ENCODE peak calls at places on chromosomes 11 and 22, in four cellular contexts. P is activated T-cell treated with anti-CD3 and anti-CD28 coated beads, Interleukin-2, amount 50 U/mL, for 72 hours; B is neural progenitor cell; Z is Right ventricle myocardium superior. A is an unnamed sample.
A peak's percentile ranks its signal among the peaks of the same experiment; 100 is the strongest.

GRCh38 chr11:32830796-32831195 is 1.1 kb downstream of the PRRG4 start:
- DNase-seq in Z (no peak), P (no peak), B (no peak), A (no peak)

GRCh38 chr11:88367310-88367709 is 29.8 kb upstream of the CTSC start:
- DNase-seq in P (no peak), B (no peak), Z (no peak), A (no peak)

GRCh38 chr22:39446239-39446721 is 10.5 kb upstream of the MGAT3 start:
- DNase-seq in B (peak; percentile 45), Z (no peak), P (no peak), A (no peak)

GRCh38 chr11:72441647-72442267 is 7.4 kb upstream of the CLPB start:
- DNase-seq in P (no peak), B (no peak), Z (no peak), A (no peak)

GRCh38 chr11:12717851-12718291 is 43.6 kb downstream of the TEAD1 start:
- DNase-seq in Z (no peak), P (peak; percentile 81), B (no peak), A (no peak)

GRCh38 chr22:25030636-25031035 is 78.1 kb downstream of the KIAA1671 start:
- DNase-seq in P (no peak), Z (peak; percentile 67), B (no peak), A (peak; percentile 53)

GRCh38 chr11:16191212-16191851 is 165.0 kb downstream of the SOX6 start:
- DNase-seq in B (no peak), Z (no peak), P (no peak), A (no peak)

GRCh38 chr22:40263191-40263590 is 83.1 kb upstream of the ADSL start:
- DNase-seq in B (no peak), P (no peak), Z (no peak), A (no peak)

GRCh38 chr11:9172394-9172793 is 81.0 kb upstream of the SCUBE2 start:
- DNase-seq in B (no peak), P (no peak), Z (no peak), A (no peak)

GRCh38 chr22:39731881-39732555 is 161.5 kb downstream of the CACNA1I start:
- DNase-seq in Z (no peak), B (no peak), P (no peak), A (no peak)

GRCh38 chr22:27930246-27931060 is 11.4 kb upstream of the PITPNB start:
- DNase-seq in P (no peak), B (peak; percentile 18), Z (no peak), A (no peak)

GRCh38 chr11:9596926-9597325 is 23.5 kb downstream of the WEE1 start:
- DNase-seq in B (no peak), Z (no peak), P (no peak), A (no peak)

GRCh38 chr11:119361056-119361787 is 14.7 kb upstream of the MFRP start:
- DNase-seq in P (peak; percentile 82), Z (peak; percentile 79), B (peak; percentile 91), A (no peak)

GRCh38 chr11:61700221-61700620 is 20.0 kb downstream of the DAGLA start:
- DNase-seq in Z (no peak), P (no peak), B (no peak), A (no peak)

GRCh38 chr11:73288873-73289707 is 17.0 kb downstream of the P2RY6 start:
- DNase-seq in B (peak; percentile 88), P (peak; percentile 64), Z (peak; percentile 81), A (peak; percentile 37)

GRCh38 chr22:26610983-26611382 is 6.8 kb downstream of the CRYBB1 start:
- DNase-seq in P (no peak), Z (no peak), B (no peak), A (no peak)

GRCh38 chr11:82995754-82996398 is 75.8 kb downstream of the RAB30 start:
- DNase-seq in Z (peak; percentile 45), P (peak; percentile 24), B (no peak), A (no peak)

GRCh38 chr11:34208266-34209135 is 103.1 kb downstream of the NAT10 start:
- DNase-seq in P (peak; percentile 53), B (no peak), Z (no peak), A (no peak)

GRCh38 chr22:44246615-44247326 is 66.0 kb downstream of the SHISAL1 start:
- DNase-seq in B (no peak), Z (no peak), P (no peak), A (no peak)

GRCh38 chr11:35308157-35308556 is 111.2 kb downstream of the SLC1A2 start:
- DNase-seq in P (no peak), B (no peak), Z (no peak), A (no peak)

GRCh38 chr22:38272373-38273134 is at the start of gene TMEM184B:
- DNase-seq in P (peak; percentile 84), B (peak; percentile 94), Z (peak; percentile 90), A (peak; percentile 77)

GRCh38 chr11:107221743-107222142 is 203.5 kb upstream of the GUCY1A2 start:
- DNase-seq in Z (no peak), B (no peak), P (no peak), A (no peak)

GRCh38 chr11:68825603-68826002 is 16.1 kb downstream of the CPT1A start:
- DNase-seq in B (peak; percentile 18), P (peak; percentile 52), Z (no peak), A (no peak)

GRCh38 chr22:25360891-25361645 is 141.6 kb downstream of the CRYBB2 start:
- DNase-seq in B (no peak), P (no peak), Z (peak; percentile 17), A (no peak)

GRCh38 chr11:77081976-77082836 is 15.4 kb downstream of the CAPN5 start:
- DNase-seq in P (no peak), B (no peak), Z (peak; percentile 23), A (no peak)

GRCh38 chr11:68503281-68503687 is 42.7 kb downstream of the PPP6R3 start:
- DNase-seq in P (no peak), Z (no peak), B (no peak), A (no peak)

GRCh38 chr22:48740731-48741405 is 1086.8 kb downstream of the BRD1 start:
- DNase-seq in B (no peak), P (no peak), Z (no peak), A (no peak)

GRCh38 chr11:78620159-78620558 is 45.5 kb upstream of the NARS2 start:
- DNase-seq in P (no peak), Z (no peak), B (no peak), A (no peak)

GRCh38 chr11:47950396-47950795 is 30.0 kb upstream of the PTPRJ start:
- DNase-seq in Z (no peak), P (peak; percentile 49), B (no peak), A (no peak)

A was measured in dorsolateral prefrontal cortex.